ENCODE peak calls at places on chromosomes 12 and 14, in nine cellular contexts. F is breast epithelium; Z is left ventricle myocardium inferior; N is adrenal gland; A is naive thymus-derived CD4-positive, alpha-beta T cell; J is tibial artery; V is keratinocyte; K is HepG2; D is RWPE2. I is an unnamed sample.
A peak's percentile ranks its signal among the peaks of the same experiment; 100 is the strongest.

GRCh38 chr14:24463017-24463805 is 20.6 kb upstream of the SDR39U1 start:
- DNase-seq in F (no peak), Z (no peak), N (no peak), A (no peak), J (no peak), V (no peak), K (no peak), D (no peak), I (no peak)

GRCh38 chr14:75539562-75540478 is 17.6 kb downstream of the BATF start:
- DNase-seq in F (no peak), Z (no peak), N (no peak), A (no peak), J (no peak), V (no peak), K (no peak), D (no peak), I (no peak)

GRCh38 chr12:93163260-93164036 is 214.3 kb upstream of the NUDT4 start:
- DNase-seq in F (no peak), Z (no peak), N (no peak), A (no peak), J (no peak), V (no peak), K (no peak), D (no peak), I (no peak)

GRCh38 chr14:77265561-77266335 is 5.3 kb downstream of the NGB start:
- DNase-seq in F (no peak), Z (no peak), N (no peak), A (no peak), J (no peak), V (no peak), K (no peak), D (no peak), I (no peak)

GRCh38 chr12:4154672-4155225 is 118.8 kb upstream of the CCND2 start:
- DNase-seq in F (no peak), Z (no peak), N (no peak), A (no peak), J (no peak), V (no peak), K (no peak), D (no peak), I (no peak)

GRCh38 chr12:26680724-26681455 is 152.1 kb downstream of the ITPR2 start:
- DNase-seq in F (no peak), Z (no peak), N (no peak), A (no peak), J (no peak), V (no peak), K (peak; percentile 83), D (no peak), I (no peak)

GRCh38 chr14:20855652-20856291 is 35.4 kb upstream of the RNASE3 start:
- DNase-seq in F (peak; percentile 45), Z (peak; percentile 19), N (peak; percentile 73), A (peak; percentile 58), J (peak; percentile 40), V (no peak), K (peak; percentile 79), D (no peak), I (peak; percentile 89)

GRCh38 chr12:109827080-109827479 is 6.1 kb downstream of the TRPV4 start:
- DNase-seq in F (no peak), Z (no peak), N (no peak), A (no peak), J (no peak), V (no peak), K (no peak), D (no peak), I (no peak)

GRCh38 chr14:74401504-74402241 is 24.3 kb downstream of the SYNDIG1L start:
- DNase-seq in F (peak; percentile 47), Z (peak; percentile 29), N (peak; percentile 47), A (peak; percentile 39), J (peak; percentile 39), V (no peak), K (no peak), D (peak; percentile 68), I (peak; percentile 86)

GRCh38 chr14:67941456-67942018 is 122.0 kb downstream of the RAD51B start:
- DNase-seq in F (no peak), Z (no peak), N (no peak), A (no peak), J (no peak), V (no peak), K (peak; percentile 26), D (no peak), I (peak; percentile 9)

GRCh38 chr12:12425616-12426015 is 68.7 kb downstream of the BORCS5 start:
- DNase-seq in F (no peak), Z (no peak), N (no peak), A (no peak), J (no peak), V (no peak), K (no peak), D (no peak), I (peak; percentile 56)

GRCh38 chr12:63845726-63846125 is 1.2 kb downstream of the SRGAP1 start:
- DNase-seq in F (no peak), Z (no peak), N (no peak), A (no peak), J (no peak), V (no peak), K (peak; percentile 88), D (no peak), I (peak; percentile 38)

GRCh38 chr12:130860311-130860710 is 11.6 kb upstream of the RAN start:
- DNase-seq in F (no peak), Z (no peak), N (no peak), A (no peak), J (no peak), V (no peak), K (no peak), D (no peak), I (no peak)

GRCh38 chr12:86212970-86213369 is 43.2 kb downstream of the MGAT4C start:
- DNase-seq in F (no peak), Z (no peak), N (no peak), A (no peak), J (no peak), V (no peak), K (no peak), D (no peak), I (no peak)

GRCh38 chr14:69695664-69696527 is 71.0 kb upstream of the SRSF5 start:
- DNase-seq in F (no peak), Z (no peak), N (peak; percentile 58), A (no peak), J (no peak), V (no peak), K (no peak), D (no peak), I (peak; percentile 69)

GRCh38 chr12:38162013-38162412 is 154.6 kb upstream of the ALG10B start:
- DNase-seq in F (no peak), Z (no peak), N (no peak), A (no peak), J (no peak), V (no peak), K (no peak), D (no peak), I (no peak)
- H3K9me3 ChIP-seq in F (peaks cover 21% of the 10 kb centered on the region), Z (peaks cover 17% of the 10 kb centered on the region), N (no peaks in the 10 kb centered on the region), A (no peaks in the 10 kb centered on the region), J (peaks cover 10% of the 10 kb centered on the region), V (peaks cover 16% of the 10 kb centered on the region), K (no peaks in the 10 kb centered on the region), D (no peaks in the 10 kb centered on the region), I (no peaks in the 10 kb centered on the region)

DNA sequence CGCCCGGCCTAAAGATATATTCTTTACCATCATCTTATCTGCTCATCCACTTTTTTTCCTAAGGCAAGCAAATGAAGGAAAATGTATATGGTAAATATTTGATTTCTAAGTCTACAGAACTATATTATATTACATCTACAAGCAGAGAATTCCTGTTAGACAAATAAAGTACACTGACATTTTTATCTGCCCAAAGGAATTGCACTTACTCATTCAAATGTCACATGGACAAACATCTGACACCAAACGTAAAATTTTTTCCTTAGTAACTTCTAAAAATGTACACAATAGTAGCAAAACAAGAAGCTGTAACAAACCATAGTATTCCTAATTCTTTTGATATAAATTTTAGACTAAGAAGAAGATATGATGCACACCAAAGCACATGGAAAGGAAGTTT is 51.0 kb downstream of the SPPL3 start:
- DNase-seq in F (no peak), Z (no peak), N (no peak), A (no peak), J (no peak), V (no peak), K (no peak), D (no peak), I (no peak)
- H3K4me1 ChIP-seq in F (no peaks in the 10 kb centered on the region), Z (peaks cover 83% of the 10 kb centered on the region), N (peaks cover 5% of the 10 kb centered on the region), A (peaks cover 12% of the 10 kb centered on the region), J (no peaks in the 10 kb centered on the region), V (peaks cover 47% of the 10 kb centered on the region), K (peaks cover 16% of the 10 kb centered on the region), D (peaks cover 24% of the 10 kb centered on the region), I (peaks cover 45% of the 10 kb centered on the region)

GRCh38 chr12:39071611-39072010 is 166.2 kb upstream of the CPNE8 start:
- DNase-seq in F (no peak), Z (no peak), N (no peak), A (no peak), J (no peak), V (no peak), K (no peak), D (no peak), I (peak; percentile 1)

GRCh38 chr12:39074063-39074462 is 168.7 kb upstream of the CPNE8 start:
- DNase-seq in F (no peak), Z (no peak), N (no peak), A (no peak), J (no peak), V (no peak), K (no peak), D (no peak), I (no peak)

GRCh38 chr12:39070775-39071174 is 165.4 kb upstream of the CPNE8 start:
- DNase-seq in F (no peak), Z (no peak), N (no peak), A (no peak), J (no peak), V (no peak), K (no peak), D (no peak), I (no peak)

GRCh38 chr12:39077226-39077625 is 171.8 kb upstream of the CPNE8 start:
- DNase-seq in F (no peak), Z (no peak), N (no peak), A (no peak), J (no peak), V (no peak), K (no peak), D (no peak), I (no peak)

DNA sequence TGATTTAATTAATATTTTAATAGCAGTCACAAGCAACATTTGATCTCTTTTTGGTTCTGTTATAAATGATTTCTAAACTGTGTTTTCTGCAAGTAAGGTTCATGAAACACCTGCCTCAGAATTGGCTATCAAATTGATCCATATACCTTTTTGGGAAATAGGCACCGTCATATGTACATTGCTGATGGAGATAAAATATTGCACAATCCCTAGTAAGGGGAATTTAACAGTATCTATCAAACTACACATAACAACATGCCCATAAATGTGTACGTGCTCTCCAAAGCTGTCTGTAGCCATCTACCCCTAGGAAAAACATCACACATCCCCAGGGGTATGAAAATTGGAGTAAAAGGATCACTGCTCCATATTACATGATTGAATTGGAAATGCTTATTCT is 167.3 kb upstream of the CPNE8 start:
- DNase-seq in F (no peak), Z (no peak), N (no peak), A (no peak), J (no peak), V (no peak), K (no peak), D (no peak), I (no peak)
- H3K27me3 ChIP-seq in F (no peaks in the 10 kb centered on the region), Z (peaks cover 4% of the 10 kb centered on the region), N (no peaks in the 10 kb centered on the region), A (no peaks in the 10 kb centered on the region), J (no peaks in the 10 kb centered on the region), V (no peaks in the 10 kb centered on the region), K (no peaks in the 10 kb centered on the region), D (no peaks in the 10 kb centered on the region), I (no peaks in the 10 kb centered on the region)

DNA sequence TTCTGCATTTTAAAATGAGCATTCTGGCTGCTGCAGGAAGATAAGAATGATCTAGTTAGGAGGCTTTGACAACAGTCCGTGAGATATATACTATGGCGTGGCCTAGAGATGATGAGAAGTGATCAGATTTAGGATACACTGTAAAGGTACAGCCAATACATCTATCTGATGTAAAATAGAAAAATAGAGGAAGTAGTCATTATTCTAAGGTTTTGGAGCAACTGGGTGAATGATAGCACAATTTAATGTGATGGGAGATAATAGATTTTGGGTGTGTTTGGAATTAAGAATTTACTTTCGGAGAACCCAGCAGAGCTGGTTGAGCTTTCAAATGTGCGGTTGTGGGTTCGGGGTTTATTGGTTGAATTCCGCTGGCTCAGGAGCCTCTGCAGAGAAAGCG is at the start of gene ANP32D:
- DNase-seq in F (no peak), Z (no peak), N (no peak), A (no peak), J (no peak), V (no peak), K (no peak), D (no peak), I (no peak)
- H3K9me3 ChIP-seq in F (peaks cover 12% of the 10 kb centered on the region), Z (peaks cover 54% of the 10 kb centered on the region), N (no peaks in the 10 kb centered on the region), A (no peaks in the 10 kb centered on the region), J (peaks cover 9% of the 10 kb centered on the region), V (peaks cover 3% of the 10 kb centered on the region), K (peaks cover 9% of the 10 kb centered on the region), D (peaks cover 6% of the 10 kb centered on the region), I (no peaks in the 10 kb centered on the region)